ENCODE peak calls at places on chromosomes 4 and X, in five cellular contexts. U is A673, G is cardiac fibroblast, X is uterus, F is astrocyte of the cerebellum. D is an unnamed sample.

GRCh38 chr4:19722404-19722803 is 529.3 kb upstream of the SLIT2 start:
- DNase-seq in G (no peak), F (no peak), U (no peak), X (no peak), D (no peak)

GRCh38 chr4:175641053-175641452 is 171.0 kb downstream of the GPM6A start:
- DNase-seq in U (no peak), X (no peak), F (no peak), G (no peak), D (no peak)

GRCh38 chr4:156298230-156298629 is 344.6 kb upstream of the CTSO start:
- DNase-seq in F (peak), G (peak), U (peak), X (peak), D (no peak)

GRCh38 chr4:1175635-1176229 is 3.3 kb upstream of the SPON2 start:
- DNase-seq in X (no peak), F (no peak), U (no peak), G (no peak), D (no peak)

GRCh38 chr4:179607003-179607402 is 2164.8 kb upstream of the AGA start:
- DNase-seq in U (no peak), X (no peak), F (no peak), G (no peak), D (no peak)

GRCh38 chr4:10684631-10685030 is at the start of gene CLNK:
- DNase-seq in G (no peak), U (no peak), F (no peak), X (no peak), D (no peak)

GRCh38 chr4:78337216-78337615 is 214.4 kb upstream of the ANXA3 start:
- DNase-seq in F (no peak), U (no peak), G (peak), X (no peak), D (no peak)

GRCh38 chr4:82779032-82779431 is 19.6 kb downstream of the SCD5 start:
- DNase-seq in X (no peak), G (peak), F (no peak), U (no peak), D (no peak)

GRCh38 chrX:2301901-2302300 is 198.9 kb downstream of the DHRSX start:
- DNase-seq in U (no peak), F (no peak), X (no peak), G (no peak), D (no peak)

GRCh38 chr4:86934147-86934771 is 552 bp upstream of the AFF1 start:
- DNase-seq in X (no peak), G (no peak), U (no peak), F (no peak), D (no peak)

GRCh38 chr4:1201851-1202525 is 29.6 kb upstream of the SPON2 start:
- DNase-seq in G (peak), X (peak), U (no peak), F (no peak), D (peak)

DNA sequence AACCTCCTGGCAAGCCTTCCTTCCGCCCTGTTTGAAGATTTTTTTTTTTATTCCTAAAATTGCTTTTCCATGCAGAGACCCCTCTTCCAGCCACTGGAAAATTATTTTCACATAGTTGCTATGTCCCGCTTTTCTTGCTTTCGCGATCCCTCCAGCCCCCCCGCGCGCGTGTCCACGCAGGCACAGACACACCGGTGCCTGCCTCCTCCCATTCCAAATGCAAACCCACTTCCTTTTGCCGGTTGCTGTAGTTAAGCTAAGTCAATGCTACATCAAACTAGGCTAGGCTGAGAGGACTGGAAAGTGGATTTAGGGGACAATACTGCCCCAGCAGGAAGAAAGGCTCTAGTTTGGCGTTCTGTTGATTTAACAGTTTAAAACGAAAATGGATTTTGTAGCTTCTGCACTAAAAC is 111.0 kb downstream of the DHX15 start:
- DNase-seq in X (peak), U (peak), F (no peak), G (peak), D (no peak)
- TF ChIP-seq CTCF in X (no peak), U (no peak), F (no peak), G (no peak), D (no peak)

GRCh38 chrX:19886375-19886774 is 1.0 kb downstream of the SH3KBP1 start:
- DNase-seq in X (no peak), G (no peak), U (no peak), F (no peak), D (no peak)

GRCh38 chrX:19886888-19887531 is 390 bp downstream of the SH3KBP1 start:
- DNase-seq in U (no peak), G (peak), F (no peak), X (no peak), D (no peak)

GRCh38 chrX:19888419-19888879 is 1.0 kb upstream of the SH3KBP1 start:
- DNase-seq in F (peak), X (peak), G (peak), U (peak), D (no peak)

GRCh38 chrX:19893722-19894121 is 6.3 kb upstream of the SH3KBP1 start:
- DNase-seq in X (no peak), G (peak), F (peak), U (no peak), D (no peak)

GRCh38 chrX:19889582-19890342 is 2.4 kb upstream of the SH3KBP1 start:
- DNase-seq in F (peak), X (peak), G (peak), U (peak), D (peak)
- TF ChIP-seq CTCF in F (peak), X (no peak), G (no peak), U (peak), D (no peak)

GRCh38 chrX:154374361-154375155 is at the start of gene FLNA:
- DNase-seq in G (no peak), X (peak), F (no peak), U (no peak), D (no peak)
- TF ChIP-seq CTCF in G (no peak), X (peak), F (no peak), U (no peak), D (no peak)

GRCh38 chr4:158670975-158671664 is 567 bp downstream of the C4orf46 start:
- DNase-seq in U (peak), G (peak), X (peak), F (peak), D (peak)

GRCh38 chr4:158664806-158665205 is 6.9 kb downstream of the C4orf46 start:
- DNase-seq in F (no peak), U (no peak), X (no peak), G (no peak), D (no peak)

GRCh38 chr4:158669310-158669709 is 2.4 kb downstream of the C4orf46 start:
- DNase-seq in U (no peak), F (no peak), X (no peak), G (no peak), D (no peak)

GRCh38 chr4:158666892-158667291 is 4.8 kb downstream of the C4orf46 start:
- DNase-seq in X (no peak), U (no peak), G (no peak), F (no peak), D (no peak)

DNA sequence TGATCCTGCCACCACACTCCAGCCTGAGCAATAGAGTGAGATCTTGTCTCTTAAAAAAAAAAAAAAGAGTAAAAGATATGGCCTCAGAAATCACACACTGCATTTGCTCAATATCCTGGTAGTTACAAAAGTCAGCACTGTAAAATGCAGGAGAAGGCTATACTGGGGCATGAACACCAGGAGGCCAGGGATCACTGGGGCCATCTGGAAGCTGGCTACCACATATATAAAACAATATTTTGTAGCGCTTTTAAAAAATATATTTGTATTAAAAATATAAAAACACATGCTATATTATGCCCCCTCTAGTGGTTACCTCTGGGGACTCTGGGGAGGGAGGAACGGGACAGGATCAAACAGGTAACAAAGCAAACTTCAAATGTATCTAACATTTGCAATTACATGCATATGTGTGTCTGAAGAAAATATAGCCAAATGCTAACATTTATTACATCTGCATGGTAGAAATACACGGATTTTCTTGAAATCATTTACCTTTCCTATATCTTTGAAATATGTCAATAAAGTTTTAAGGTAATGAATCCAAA is 4.0 kb downstream of the C4orf46 start:
- DNase-seq in G (peak), F (no peak), X (no peak), U (peak), D (no peak)
- TF ChIP-seq CTCF in G (peak), F (peak), X (no peak), U (peak), D (no peak)

DNA sequence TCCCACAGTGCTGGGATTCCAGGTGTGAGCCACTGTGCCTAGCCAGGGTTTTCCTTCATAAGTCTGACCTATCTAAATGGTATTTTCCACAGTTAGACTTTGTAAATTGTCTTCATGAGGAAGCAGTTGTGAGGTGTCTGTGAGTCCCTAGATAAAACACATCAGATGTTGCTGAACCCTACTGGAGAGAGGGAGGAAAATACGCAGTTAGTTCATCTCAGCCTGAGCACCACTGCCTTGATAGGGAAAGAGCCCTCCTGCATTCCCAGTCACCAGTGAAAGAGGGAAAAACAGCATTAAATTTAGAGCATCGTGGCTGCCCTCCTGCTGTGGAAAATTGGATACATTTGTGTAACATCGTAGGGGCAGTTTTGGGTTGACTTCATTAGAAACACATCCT is 31.7 kb upstream of the CLDN34 start:
- DNase-seq in X (no peak), U (no peak), G (no peak), F (no peak), D (no peak)
- TF ChIP-seq CTCF in X (no peak), U (no peak), G (no peak), F (no peak), D (no peak)

GRCh38 chr4:123244233-123244632 is 152.4 kb upstream of the SPRY1 start:
- DNase-seq in F (no peak), X (peak), G (peak), U (no peak), D (no peak)
- TF ChIP-seq CTCF in F (no peak), X (no peak), G (no peak), U (no peak), D (no peak)

DNA sequence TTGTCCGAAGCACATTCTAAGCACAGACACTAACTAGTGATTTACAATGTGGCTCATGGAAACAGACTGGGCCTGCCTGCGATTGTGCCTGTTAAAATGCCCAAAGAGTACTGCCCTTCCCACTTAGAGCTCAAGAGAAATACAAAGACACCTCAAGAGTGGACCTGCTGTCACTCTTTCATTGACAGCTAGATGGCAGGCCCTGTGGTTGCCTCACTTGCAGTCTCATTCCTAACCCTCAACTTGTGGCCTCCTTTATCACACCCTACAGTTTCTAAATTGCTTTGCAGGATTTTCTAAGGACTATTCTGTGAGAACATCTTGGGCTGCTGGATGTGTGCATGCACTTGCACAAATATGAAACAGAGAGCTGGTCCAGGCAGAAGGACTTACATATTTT is 331.0 kb upstream of the EMCN start:
- DNase-seq in U (peak), X (no peak), F (no peak), G (no peak), D (no peak)
- TF ChIP-seq CTCF in U (peak), X (no peak), F (no peak), G (no peak), D (no peak)